ENCODE peak calls at places on chromosomes 2 and 18, in nine cellular contexts. R, T, U, A, E, X, L, F and P are unnamed samples.
A peak's percentile ranks its signal among the peaks of the same experiment; 100 is the strongest.

GRCh38 chr2:216416571-216417307 is 4.5 kb downstream of the SMARCAL1 start:
- DNase-seq in R (no peak), T (no peak), U (no peak), A (no peak), E (no peak), X (no peak), L (no peak), F (no peak), P (no peak)

GRCh38 chr2:158671381-158672245 is 123.5 kb upstream of the DAPL1 start:
- DNase-seq in R (no peak), T (no peak), U (no peak), A (no peak), E (no peak), X (no peak), L (no peak), F (no peak), P (no peak)

GRCh38 chr2:61967262-61967661 is 61.8 kb downstream of the COMMD1 start:
- DNase-seq in R (no peak), T (no peak), U (no peak), A (no peak), E (no peak), X (no peak), L (no peak), F (no peak), P (no peak)

GRCh38 chr2:16508061-16508851 is 157.4 kb downstream of the CYRIA start:
- DNase-seq in R (no peak), T (peak; percentile 38), U (peak; percentile 62), A (peak; percentile 80), E (peak; percentile 73), X (no peak), L (no peak), F (peak; percentile 8), P (peak; percentile 35)

GRCh38 chr2:196719565-196719872 is 80.0 kb downstream of the GTF3C3 start:
- DNase-seq in R (no peak), T (no peak), U (no peak), A (no peak), E (no peak), X (no peak), L (no peak), F (no peak), P (no peak)

GRCh38 chr2:233399306-233400225 is 45.3 kb downstream of the DGKD start:
- DNase-seq in R (no peak), T (no peak), U (no peak), A (no peak), E (no peak), X (peak; percentile 43), L (no peak), F (no peak), P (no peak)

GRCh38 chr2:12107849-12108420 is 361.5 kb downstream of the LPIN1 start:
- DNase-seq in R (peak; percentile 36), T (no peak), U (no peak), A (no peak), E (no peak), X (no peak), L (no peak), F (no peak), P (no peak)

GRCh38 chr2:200913654-200914053 is 24.5 kb downstream of the NIF3L1 start:
- DNase-seq in R (peak; percentile 19), T (no peak), U (no peak), A (no peak), E (no peak), X (no peak), L (peak; percentile 10), F (no peak), P (no peak)

GRCh38 chr2:159124441-159124911 is 156.0 kb downstream of the TANC1 start:
- DNase-seq in R (peak; percentile 91), T (no peak), U (peak; percentile 34), A (no peak), E (no peak), X (no peak), L (peak; percentile 48), F (no peak), P (no peak)

GRCh38 chr18:621181-621580 is 24.4 kb downstream of the CLUL1 start:
- DNase-seq in R (peak; percentile 68), T (no peak), U (no peak), A (peak; percentile 29), E (no peak), X (no peak), L (no peak), F (no peak), P (no peak)